ENCODE peak calls at places on chromosomes 1 and 21, in four cellular contexts. O, R, P and J are unnamed samples.

GRCh38 chr1:236767276-236767675 is 27.8 kb upstream of the MTR start:
- DNase-seq in O (no peak), R (no peak), P (no peak), J (no peak)

GRCh38 chr21:30268608-30269197 is 14.0 kb downstream of the KRTAP24-1 start:
- DNase-seq in O (no peak), R (no peak), P (no peak), J (no peak)

GRCh38 chr1:159163609-159164008 is 7.8 kb upstream of the CADM3 start:
- DNase-seq in O (no peak), R (no peak), P (no peak), J (no peak)

GRCh38 chr1:229434005-229434640 is at the start of gene ACTA1:
- DNase-seq in O (no peak), R (no peak), P (no peak), J (no peak)

GRCh38 chr1:2350911-2351655 is 40.3 kb downstream of the MORN1 start:
- DNase-seq in O (no peak), R (no peak), P (no peak), J (no peak)

GRCh38 chr1:9538669-9539164 is 548 bp upstream of the SLC25A33 start:
- DNase-seq in O (no peak), R (no peak), P (no peak), J (no peak)

GRCh38 chr1:203367051-203367450 is 16.1 kb upstream of the FMOD start:
- DNase-seq in O (no peak), R (no peak), P (no peak), J (peak; percentile 30)

GRCh38 chr1:15114884-15115283 is 38.7 kb upstream of the TMEM51 start:
- DNase-seq in O (no peak), R (no peak), P (no peak), J (no peak)

GRCh38 chr1:29122987-29123870 is 474 bp downstream of the TMEM200B start:
- DNase-seq in O (no peak), R (no peak), P (no peak), J (no peak)

GRCh38 chr1:172279951-172280350 is 140.5 kb upstream of the C1orf105 start:
- DNase-seq in O (peak; percentile 63), R (no peak), P (no peak), J (no peak)

GRCh38 chr1:8702121-8702520 is 115.3 kb downstream of the RERE start:
- DNase-seq in O (peak; percentile 61), R (no peak), P (no peak), J (peak; percentile 85)

GRCh38 chr1:40594187-40594531 is 62.7 kb downstream of the ZNF684 start:
- DNase-seq in O (no peak), R (no peak), P (no peak), J (no peak)